ENCODE peak calls at places on chromosome 12, in nine cellular contexts. K is WTC11; Z is cardiac muscle cell; F is CD8-positive, alpha-beta T cell; L is transverse colon; G is neural crest cell; X is Calu3; P is kidney; R is dorsolateral prefrontal cortex. Y is an unnamed sample.
A peak's percentile ranks its signal among the peaks of the same experiment; 100 is the strongest.

GRCh38 chr12:92503977-92504966 is 198.5 kb upstream of the PLEKHG7 start:
- DNase-seq in K (no peak), Z (no peak), F (no peak), L (peak; percentile 25), G (no peak), X (peak; percentile 47), P (no peak), R (no peak), Y (no peak)

GRCh38 chr12:102350070-102350469 is 130.3 kb downstream of the IGF1 start:
- DNase-seq in K (no peak), Z (no peak), F (no peak), L (no peak), G (no peak), X (no peak), P (no peak), R (no peak), Y (no peak)

GRCh38 chr12:25775968-25776367 is 182.5 kb upstream of the RASSF8 start:
- DNase-seq in K (no peak), Z (no peak), F (no peak), L (no peak), G (no peak), X (no peak), P (no peak), R (no peak), Y (peak; percentile 45)

GRCh38 chr12:26150737-26151450 is 26.1 kb upstream of the BHLHE41 start:
- DNase-seq in K (no peak), Z (no peak), F (no peak), L (no peak), G (no peak), X (no peak), P (no peak), R (no peak), Y (no peak)

GRCh38 chr12:75981247-75981646 is 50.3 kb downstream of the PHLDA1 start:
- DNase-seq in K (no peak), Z (no peak), F (no peak), L (no peak), G (no peak), X (no peak), P (no peak), R (no peak), Y (no peak)

GRCh38 chr12:88391556-88391955 is 188.7 kb downstream of the KITLG start:
- DNase-seq in K (no peak), Z (no peak), F (no peak), L (no peak), G (no peak), X (no peak), P (no peak), R (no peak), Y (no peak)

GRCh38 chr12:12007001-12007712 is 63.6 kb upstream of the BCL2L14 start:
- DNase-seq in K (no peak), Z (no peak), F (peak; percentile 28), L (no peak), G (no peak), X (no peak), P (no peak), R (no peak), Y (no peak)

GRCh38 chr12:92690601-92691000 is 12.2 kb upstream of the PLEKHG7 start:
- DNase-seq in K (no peak), Z (no peak), F (no peak), L (no peak), G (no peak), X (no peak), P (no peak), R (no peak), Y (no peak)

GRCh38 chr12:112275211-112275610 is 107.0 kb downstream of the HECTD4 start:
- DNase-seq in K (no peak), Z (no peak), F (no peak), L (no peak), G (no peak), X (no peak), P (no peak), R (no peak), Y (no peak)

GRCh38 chr12:2326470-2326869 is 273.7 kb downstream of the CACNA1C start:
- DNase-seq in K (no peak), Z (peak; percentile 36), F (no peak), L (no peak), G (no peak), X (no peak), P (no peak), R (no peak), Y (no peak)

GRCh38 chr12:85283560-85283959 is 3.5 kb downstream of the ALX1 start:
- DNase-seq in K (no peak), Z (no peak), F (no peak), L (no peak), G (no peak), X (no peak), P (no peak), R (no peak), Y (no peak)

GRCh38 chr12:31118347-31118830 is 44.7 kb downstream of the DDX11 start:
- DNase-seq in K (peak; percentile 26), Z (no peak), F (peak; percentile 28), L (no peak), G (no peak), X (no peak), P (no peak), R (no peak), Y (no peak)

GRCh38 chr12:4857472-4858291 is 52.0 kb upstream of the KCNA1 start:
- DNase-seq in K (peak; percentile 78), Z (peak; percentile 87), F (peak; percentile 65), L (peak; percentile 80), G (peak; percentile 81), X (peak; percentile 78), P (peak; percentile 81), R (peak; percentile 70), Y (peak; percentile 80)

GRCh38 chr12:31343139-31343538 is 17.2 kb upstream of the SINHCAF start:
- DNase-seq in K (no peak), Z (no peak), F (no peak), L (no peak), G (no peak), X (no peak), P (no peak), R (no peak), Y (no peak)

GRCh38 chr12:47870175-47870781 is 34.5 kb downstream of the VDR start:
- DNase-seq in K (peak; percentile 68), Z (peak; percentile 68), F (no peak), L (peak; percentile 62), G (peak; percentile 20), X (no peak), P (no peak), R (no peak), Y (peak; percentile 54)

GRCh38 chr12:93571854-93572711 is at the start of gene SOCS2:
- DNase-seq in K (peak; percentile 66), Z (peak; percentile 71), F (peak; percentile 21), L (peak; percentile 58), G (peak; percentile 51), X (peak; percentile 48), P (peak; percentile 79), R (no peak), Y (peak; percentile 68)

GRCh38 chr12:27822076-27822712 is 42.2 kb upstream of the MANSC4 start:
- DNase-seq in K (no peak), Z (no peak), F (peak; percentile 41), L (no peak), G (no peak), X (no peak), P (no peak), R (no peak), Y (no peak)

GRCh38 chr12:1575799-1576401 is 18.5 kb downstream of the FBXL14 start:
- DNase-seq in K (no peak), Z (no peak), F (no peak), L (no peak), G (no peak), X (no peak), P (no peak), R (no peak), Y (no peak)

GRCh38 chr12:120067084-120067869 is 49.3 kb downstream of the RAB35 start:
- DNase-seq in K (no peak), Z (no peak), F (no peak), L (no peak), G (no peak), X (no peak), P (no peak), R (no peak), Y (no peak)

GRCh38 chr12:4954632-4955354 is 45.1 kb downstream of the KCNA1 start:
- DNase-seq in K (no peak), Z (no peak), F (no peak), L (no peak), G (no peak), X (no peak), P (no peak), R (no peak), Y (no peak)

DNA sequence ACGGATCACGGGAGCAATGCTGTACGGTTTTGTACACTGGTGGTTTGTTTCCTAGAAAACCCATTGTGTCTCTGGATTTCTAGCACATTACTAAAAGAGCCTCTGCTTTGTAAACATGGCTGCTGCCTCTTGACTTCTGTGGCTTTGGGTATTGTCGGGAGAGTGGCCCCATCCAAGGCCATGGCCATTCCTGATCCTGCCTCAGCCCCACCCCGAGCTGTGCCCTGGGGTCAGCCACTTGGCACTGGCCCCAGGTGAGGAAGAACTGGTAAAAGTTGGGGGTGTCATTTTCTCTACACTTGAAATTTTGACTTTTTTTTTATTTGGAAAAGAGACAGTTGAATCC is 36.5 kb downstream of the SLC8B1 start:
- DNase-seq in K (no peak), Z (no peak), F (no peak), L (no peak), G (no peak), X (no peak), P (peak; percentile 38), R (no peak), Y (no peak)
- TF ChIP-seq CTCF in K (no peak), Z (no peak), F (no peak), L (no peak), G (no peak), X (no peak), P (no peak), R (no peak), Y (no peak)

GRCh38 chr12:42539696-42540095 is 49.9 kb downstream of the PRICKLE1 start:
- DNase-seq in K (no peak), Z (no peak), F (no peak), L (no peak), G (no peak), X (no peak), P (no peak), R (no peak), Y (no peak)
- TF ChIP-seq CTCF in K (no peak), Z (no peak), F (no peak), L (no peak), G (no peak), X (no peak), P (no peak), R (no peak), Y (no peak)

GRCh38 chr12:104827587-104827986 is 130.5 kb downstream of the SLC41A2 start:
- DNase-seq in K (peak; percentile 67), Z (no peak), F (no peak), L (no peak), G (no peak), X (no peak), P (no peak), R (no peak), Y (peak; percentile 20)
- TF ChIP-seq CTCF in K (peak; percentile 50), Z (peak; percentile 30), F (no peak), L (peak; percentile 14), G (peak; percentile 50), X (no peak), P (no peak), R (no peak), Y (peak; percentile 56)

DNA sequence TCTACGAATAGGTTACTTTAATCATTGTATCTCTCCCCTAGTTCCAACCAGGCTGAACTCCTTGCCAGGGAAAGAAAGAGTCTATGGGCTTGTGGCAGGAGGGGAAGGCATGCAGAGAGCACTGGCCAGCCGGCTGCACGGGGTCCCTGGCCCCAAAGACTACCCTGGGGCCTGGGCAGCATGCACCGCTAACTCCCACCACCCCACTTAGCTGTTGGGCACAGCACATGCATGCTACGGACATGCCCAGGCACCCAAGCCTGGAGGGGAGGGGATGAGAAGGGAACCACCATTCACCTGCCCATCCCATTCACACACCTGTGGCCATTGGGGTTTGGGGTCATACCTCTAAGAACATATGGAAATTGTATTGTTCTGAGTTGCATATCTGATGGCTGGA is 94.1 kb downstream of the PIK3C2G start:
- DNase-seq in K (no peak), Z (no peak), F (no peak), L (no peak), G (no peak), X (no peak), P (no peak), R (no peak), Y (no peak)
- TF ChIP-seq CTCF in K (no peak), Z (no peak), F (no peak), L (no peak), G (no peak), X (no peak), P (no peak), R (no peak), Y (no peak)